ENCODE peak calls at places on chromosome 22, in ten cellular contexts. Y is A549, F is sigmoid colon, T is right cardiac atrium, Z is upper lobe of right lung, N is PC-9, U is transverse colon, A is cardiac muscle cell, D is fibroblast of lung, R is Panc1. J is an unnamed sample.

GRCh38 chr22:17915188-17915587 is 109.2 kb downstream of the MICAL3 start:
- DNase-seq in Y (no peak), F (peak; percentile 58), T (no peak), Z (no peak), N (no peak), U (no peak), A (no peak), D (no peak), R (no peak), J (no peak)

GRCh38 chr22:17115927-17116326 is 5.2 kb downstream of the TMEM121B start:
- DNase-seq in Y (no peak), F (no peak), T (no peak), Z (no peak), N (no peak), U (no peak), A (no peak), D (no peak), R (no peak), J (no peak)

GRCh38 chr22:34502821-34503220 is 563.1 kb upstream of the ISX start:
- DNase-seq in Y (no peak), F (no peak), T (no peak), Z (no peak), N (no peak), U (no peak), A (no peak), D (no peak), R (no peak), J (peak; percentile 50)

GRCh38 chr22:30285846-30286200 is 3.5 kb downstream of the CASTOR1 start:
- DNase-seq in Y (no peak), F (no peak), T (no peak), Z (no peak), N (no peak), U (no peak), A (no peak), D (no peak), R (no peak), J (no peak)

GRCh38 chr22:44567846-44568493 is 69.9 kb upstream of the RTL6 start:
- DNase-seq in Y (peak; percentile 46), F (peak; percentile 68), T (peak; percentile 68), Z (peak; percentile 69), N (no peak), U (peak; percentile 65), A (peak; percentile 65), D (peak; percentile 59), R (no peak), J (no peak)

GRCh38 chr22:23128269-23129108 is 13.3 kb downstream of the RSPH14 start:
- DNase-seq in Y (peak; percentile 58), F (peak; percentile 78), T (peak; percentile 83), Z (no peak), N (peak; percentile 53), U (peak; percentile 79), A (peak; percentile 88), D (peak; percentile 74), R (no peak), J (no peak)

GRCh38 chr22:45296628-45297297 is 12.0 kb downstream of the UPK3A start:
- DNase-seq in Y (no peak), F (no peak), T (no peak), Z (no peak), N (no peak), U (no peak), A (no peak), D (no peak), R (no peak), J (no peak)

GRCh38 chr22:30408388-30409101 is 11.7 kb downstream of the SEC14L2 start:
- DNase-seq in Y (no peak), F (no peak), T (no peak), Z (no peak), N (peak; percentile 72), U (no peak), A (no peak), D (peak; percentile 26), R (no peak), J (no peak)

GRCh38 chr22:28245579-28246224 is 326.6 kb upstream of the PITPNB start:
- DNase-seq in Y (no peak), F (no peak), T (no peak), Z (no peak), N (no peak), U (no peak), A (no peak), D (peak; percentile 8), R (no peak), J (no peak)

GRCh38 chr22:27726726-27727449 is 74.7 kb downstream of the MN1 start:
- DNase-seq in Y (peak; percentile 77), F (peak; percentile 75), T (peak; percentile 92), Z (peak; percentile 67), N (peak; percentile 84), U (peak; percentile 28), A (peak; percentile 78), D (peak; percentile 70), R (no peak), J (no peak)

GRCh38 chr22:42185915-42186439 is 55.4 kb upstream of the CYP2D6 start:
- DNase-seq in Y (no peak), F (no peak), T (no peak), Z (no peak), N (no peak), U (no peak), A (no peak), D (no peak), R (no peak), J (no peak)

GRCh38 chr22:48849963-48850657 is 977.6 kb downstream of the BRD1 start:
- DNase-seq in Y (no peak), F (peak; percentile 43), T (no peak), Z (peak; percentile 44), N (no peak), U (no peak), A (no peak), D (no peak), R (no peak), J (no peak)

DNA sequence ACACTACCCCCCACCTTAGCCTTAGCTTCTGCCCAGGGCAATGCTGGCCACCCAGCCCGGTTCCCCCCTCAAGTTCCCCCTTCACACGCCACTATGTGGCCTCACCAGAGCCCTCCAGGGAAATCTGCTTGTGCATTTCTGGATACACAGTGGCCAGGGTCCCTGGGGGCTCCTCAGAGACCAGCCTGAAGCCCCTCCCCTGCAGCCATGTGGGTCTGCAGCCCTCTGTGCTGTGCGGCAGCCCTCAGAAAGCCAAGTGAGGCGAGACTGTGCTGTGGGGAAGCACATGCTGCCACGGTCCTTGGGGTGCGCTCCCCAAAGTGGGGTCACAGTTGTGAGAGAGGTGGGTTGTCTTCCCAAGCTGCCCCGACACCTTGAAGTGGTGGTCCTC is 2.1 kb upstream of the PLXNB2 start:
- DNase-seq in Y (no peak), F (no peak), T (peak; percentile 55), Z (no peak), N (no peak), U (no peak), A (no peak), D (no peak), R (no peak), J (no peak)
- H3K27ac ChIP-seq in Y (peak overlapping the region; percentile 100), F (peak overlapping the region; percentile 89), T (no peak overlapping the region), Z (peak overlapping the region; percentile 92), N (no peak overlapping the region), U (peak overlapping the region; percentile 94), A (no peak overlapping the region), D (no peak overlapping the region), R (no peak overlapping the region), J (no peak overlapping the region)

DNA sequence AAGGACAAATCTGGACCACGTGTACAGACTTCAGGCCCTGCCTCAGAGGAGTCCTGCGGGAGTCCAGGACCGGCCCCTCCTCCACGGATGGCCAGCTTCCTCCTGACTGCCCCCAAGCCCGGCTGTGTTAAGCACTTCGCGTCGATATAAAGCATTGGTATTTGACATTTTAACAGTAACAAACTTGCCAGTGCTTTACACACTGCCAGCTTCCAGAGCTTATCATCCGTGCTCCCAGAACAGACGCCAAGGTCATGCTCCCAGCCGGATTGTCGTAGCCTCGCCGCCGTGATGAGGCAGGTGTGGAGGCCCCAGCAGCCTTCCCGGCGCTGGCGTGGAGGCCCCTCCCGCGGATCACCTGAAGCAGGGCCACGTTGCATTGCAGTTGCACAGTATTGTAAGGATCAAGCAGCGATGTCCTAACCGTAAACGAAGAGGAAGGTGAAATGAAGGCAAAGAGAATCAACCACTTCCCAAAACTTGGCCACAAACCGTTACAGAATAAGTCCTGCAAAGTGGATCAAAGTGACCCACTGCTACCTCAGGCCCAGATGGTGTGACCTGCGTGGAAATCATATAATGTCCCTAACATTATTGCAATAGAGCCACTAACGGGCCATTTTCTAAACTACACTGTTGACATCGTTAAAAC is 51.7 kb downstream of the CERK start:
- DNase-seq in Y (no peak), F (no peak), T (peak; percentile 76), Z (no peak), N (no peak), U (no peak), A (no peak), D (no peak), R (no peak), J (no peak)
- H3K27ac ChIP-seq in Y (no peak overlapping the region), F (peak overlapping the region; percentile 39), T (peak overlapping the region; percentile 84), Z (peak overlapping the region; percentile 49), N (no peak overlapping the region), U (peak overlapping the region; percentile 81), A (peak overlapping the region; percentile 79), D (no peak overlapping the region), R (no peak overlapping the region), J (no peak overlapping the region)

DNA sequence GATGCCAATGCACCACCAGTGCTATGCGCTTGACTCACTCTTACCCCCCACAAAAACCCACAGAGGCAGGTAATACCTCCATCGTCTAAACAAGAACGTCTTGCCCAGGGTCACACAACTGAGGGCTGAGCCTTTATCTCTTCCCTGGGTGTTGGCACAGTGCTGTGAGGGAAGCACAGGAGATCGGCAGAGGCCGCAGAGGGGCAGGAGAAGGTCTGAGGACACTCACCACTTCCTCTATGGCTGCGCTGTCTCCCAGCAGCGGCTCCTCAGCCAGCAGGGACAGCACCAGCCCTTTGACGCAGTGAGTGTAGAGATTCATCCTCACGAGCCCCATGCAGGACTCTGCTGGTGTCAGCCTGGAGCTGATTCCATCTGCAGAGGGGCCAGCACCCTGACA is 19.9 kb downstream of the HPS4 start:
- DNase-seq in Y (no peak), F (no peak), T (no peak), Z (no peak), N (no peak), U (no peak), A (no peak), D (no peak), R (no peak), J (no peak)
- H3K27ac ChIP-seq in Y (no peak overlapping the region), F (no peak overlapping the region), T (peak overlapping the region; percentile 24), Z (no peak overlapping the region), N (no peak overlapping the region), U (no peak overlapping the region), A (no peak overlapping the region), D (no peak overlapping the region), R (no peak overlapping the region), J (no peak overlapping the region)

DNA sequence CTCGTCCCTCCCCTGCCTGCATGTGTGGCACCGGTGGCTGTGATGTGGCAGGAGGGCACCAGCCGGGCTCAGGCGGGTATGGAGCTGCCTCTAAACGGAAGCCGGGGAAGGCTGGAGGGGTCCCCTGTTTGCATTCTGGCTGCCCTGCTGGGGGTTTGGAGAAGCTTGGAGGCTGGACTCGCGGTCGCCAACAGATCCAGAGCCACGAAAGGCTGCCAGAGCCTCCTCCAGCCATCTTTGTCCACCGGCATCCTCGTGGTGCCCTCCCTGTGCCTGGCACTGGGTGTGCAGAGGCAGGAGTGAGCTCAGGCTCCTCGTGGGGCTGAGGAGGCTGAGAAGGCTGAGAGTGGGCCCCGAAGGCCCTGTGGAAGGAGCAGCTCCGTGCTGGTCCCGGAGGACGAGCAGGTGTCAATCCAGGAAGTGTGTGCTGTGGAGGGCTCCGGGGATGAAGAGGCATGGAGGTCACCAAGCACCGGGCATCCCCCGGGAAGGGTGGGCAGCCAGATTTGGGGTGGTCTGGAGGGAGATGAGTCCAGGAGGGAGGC is 937 bp downstream of the KDELR3 start:
- DNase-seq in Y (no peak), F (no peak), T (peak; percentile 45), Z (peak; percentile 64), N (no peak), U (no peak), A (no peak), D (no peak), R (no peak), J (no peak)
- H3K27ac ChIP-seq in Y (peak overlapping the region; percentile 91), F (peak overlapping the region; percentile 50), T (no peak overlapping the region), Z (no peak overlapping the region), N (no peak overlapping the region), U (no peak overlapping the region), A (no peak overlapping the region), D (no peak overlapping the region), R (no peak overlapping the region), J (no peak overlapping the region)

GRCh38 chr22:31584804-31585160 is 77.2 kb downstream of the PISD start:
- DNase-seq in Y (no peak), F (no peak), T (no peak), Z (no peak), N (no peak), U (no peak), A (no peak), D (no peak), R (no peak), J (no peak)
- H3K27ac ChIP-seq in Y (no peak overlapping the region), F (no peak overlapping the region), T (no peak overlapping the region), Z (peak overlapping the region; percentile 65), N (peak overlapping the region; percentile 82), U (no peak overlapping the region), A (no peak overlapping the region), D (no peak overlapping the region), R (no peak overlapping the region), J (no peak overlapping the region)

J was measured in epithelial cell of prostate.